ENCODE peak calls at places on chromosomes 1 and 21, in seven cellular contexts. S is mucosa of descending colon, L is Panc1, H is pancreas, C is right cardiac atrium, R is right lobe of liver, B is heart right ventricle. M is an unnamed sample.
A peak's percentile ranks its signal among the peaks of the same experiment; 100 is the strongest.

GRCh38 chr1:204084247-204084772 is 11.4 kb downstream of the SOX13 start:
- ATAC-seq in R (peak; percentile 93), H (peak; percentile 91), S (peak; percentile 78), B (peak; percentile 33), L (peak; percentile 68), C (no peak), M (no peak)

GRCh38 chr1:87265786-87266185 is 62.9 kb upstream of the LMO4 start:
- ATAC-seq in R (no peak), L (no peak), C (no peak), S (no peak), H (no peak), B (no peak), M (no peak)

GRCh38 chr21:45226540-45227326 is 61.0 kb downstream of the POFUT2 start:
- ATAC-seq in S (no peak), H (no peak), R (no peak), L (no peak), B (no peak), C (no peak), M (no peak)

GRCh38 chr1:64240209-64240608 is 36.8 kb downstream of the UBE2U start:
- ATAC-seq in C (no peak), L (no peak), R (no peak), S (no peak), H (no peak), B (no peak), M (no peak)

GRCh38 chr1:87044840-87045239 is 130.4 kb downstream of the HS2ST1 start:
- ATAC-seq in H (no peak), S (no peak), C (no peak), L (no peak), B (no peak), R (no peak), M (no peak)

GRCh38 chr1:208775841-208776240 is 531.7 kb upstream of the PLXNA2 start:
- ATAC-seq in C (no peak), L (no peak), R (no peak), H (no peak), B (no peak), S (no peak), M (no peak)

GRCh38 chr1:226732856-226733291 is 6.2 kb downstream of the ITPKB start:
- ATAC-seq in L (no peak), S (no peak), R (no peak), B (no peak), H (no peak), C (no peak), M (no peak)

GRCh38 chr1:33822396-33822795 is 41.5 kb upstream of the HMGB4 start:
- ATAC-seq in B (no peak), H (no peak), L (no peak), S (no peak), C (no peak), R (no peak), M (no peak)

GRCh38 chr1:34060901-34061415 is 104.1 kb downstream of the CSMD2 start:
- ATAC-seq in C (peak; percentile 49), B (peak; percentile 44), H (no peak), R (no peak), S (no peak), L (no peak), M (peak; percentile 60)

GRCh38 chr1:184443624-184444023 is 56.8 kb downstream of the C1orf21 start:
- ATAC-seq in B (peak; percentile 33), H (no peak), C (peak; percentile 50), R (no peak), L (no peak), S (no peak), M (no peak)

GRCh38 chr1:210792703-210793102 is 341.2 kb downstream of the KCNH1 start:
- ATAC-seq in H (no peak), L (no peak), S (no peak), C (no peak), B (no peak), R (peak; percentile 28), M (no peak)

GRCh38 chr1:47440052-47440848 is 2.4 kb downstream of the FOXD2 start:
- ATAC-seq in B (no peak), H (no peak), C (no peak), R (no peak), L (no peak), S (no peak), M (no peak)

GRCh38 chr21:44865561-44866280 is 7.8 kb downstream of the PTTG1IP start:
- ATAC-seq in R (no peak), S (peak; percentile 57), B (no peak), C (peak; percentile 5), H (no peak), L (peak; percentile 20), M (no peak)

DNA sequence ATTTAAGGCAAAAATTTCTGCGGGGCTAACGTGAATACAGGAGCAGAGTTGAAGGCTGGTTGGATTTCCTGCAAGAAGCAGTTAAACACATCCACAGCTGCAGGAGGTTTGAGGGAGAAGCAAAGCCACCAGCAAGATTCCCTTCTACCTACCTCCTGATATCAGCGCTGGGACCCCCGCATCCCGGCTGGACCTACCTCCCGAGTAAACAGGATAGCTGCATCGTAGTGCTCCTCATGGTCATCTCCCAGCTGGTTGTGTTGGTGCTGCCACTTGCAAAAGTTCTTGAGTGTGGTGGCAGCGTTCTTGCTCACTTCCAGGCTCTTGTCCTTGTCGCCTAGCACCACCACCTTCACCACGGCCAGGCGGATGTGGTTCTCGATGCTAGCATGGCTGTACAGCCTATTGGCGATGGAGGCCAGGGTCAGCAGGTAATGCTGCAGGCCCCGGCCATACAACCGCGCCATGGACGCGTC is 1.8 kb downstream of the ADAMTS5 start:
- ATAC-seq in B (no peak), H (no peak), R (no peak), L (no peak), C (no peak), S (no peak), M (no peak)
- H3K4me3 ChIP-seq in B (peak overlapping the region; percentile 64), H (peak overlapping the region; percentile 56), R (peak overlapping the region; percentile 30), L (peak overlapping the region; percentile 39), C (peak overlapping the region; percentile 52), S (no peak overlapping the region), M (peak overlapping the region; percentile 83)

GRCh38 chr1:164578474-164579200 is 19.7 kb downstream of the PBX1 start:
- ATAC-seq in H (no peak), S (no peak), L (no peak), C (no peak), B (no peak), R (no peak), M (no peak)

GRCh38 chr1:164575356-164575755 is 16.4 kb downstream of the PBX1 start:
- ATAC-seq in S (no peak), C (no peak), H (no peak), L (no peak), R (no peak), B (no peak), M (no peak)

GRCh38 chr1:164579346-164579745 is 20.4 kb downstream of the PBX1 start:
- ATAC-seq in C (no peak), S (no peak), B (no peak), R (no peak), H (no peak), L (no peak), M (no peak)

GRCh38 chr1:164577291-164577690 is 18.3 kb downstream of the PBX1 start:
- ATAC-seq in R (no peak), C (no peak), B (peak; percentile 19), H (no peak), S (no peak), L (no peak), M (no peak)

GRCh38 chr1:164576311-164577271 is 17.6 kb downstream of the PBX1 start:
- ATAC-seq in R (peak; percentile 22), S (no peak), B (peak; percentile 82), H (no peak), C (peak; percentile 85), L (no peak), M (peak; percentile 56)
- H3K4me3 ChIP-seq in R (no peak overlapping the region), S (no peak overlapping the region), B (peak overlapping the region; percentile 27), H (no peak overlapping the region), C (peak overlapping the region; percentile 0), L (no peak overlapping the region), M (peak overlapping the region; percentile 48)

GRCh38 chr1:175294179-175294756 is 101.7 kb upstream of the KIAA0040 start:
- ATAC-seq in H (no peak), B (no peak), R (no peak), S (no peak), L (no peak), C (no peak), M (no peak)

GRCh38 chr1:175297291-175297690 is 104.7 kb upstream of the KIAA0040 start:
- ATAC-seq in L (no peak), H (no peak), R (no peak), B (no peak), C (no peak), S (no peak), M (no peak)
- H3K4me3 ChIP-seq in L (no peak overlapping the region), H (no peak overlapping the region), R (no peak overlapping the region), B (no peak overlapping the region), C (no peak overlapping the region), S (no peak overlapping the region), M (no peak overlapping the region)

DNA sequence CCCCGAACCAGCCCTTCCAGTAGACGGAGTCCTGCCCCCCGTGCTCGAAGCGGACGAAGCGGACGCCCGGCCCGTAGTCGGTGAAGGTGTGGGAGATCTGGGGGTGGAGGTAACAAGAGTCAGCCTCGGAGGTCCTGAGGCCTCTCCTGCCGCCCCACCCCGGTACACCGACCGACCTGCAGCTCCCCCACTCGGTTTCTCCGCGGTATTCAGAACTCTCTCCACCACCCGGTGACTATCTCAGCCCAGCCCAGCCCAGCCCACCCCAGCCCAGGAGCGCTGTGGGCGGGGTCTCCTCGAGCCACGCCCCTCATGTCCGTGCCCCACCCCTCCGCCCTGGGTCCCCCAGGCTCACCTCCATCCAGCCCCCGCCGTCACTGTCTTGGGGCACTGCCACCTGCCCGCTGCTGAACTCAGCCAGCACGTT is 5.5 kb downstream of the FBXO2 start:
- ATAC-seq in C (peak; percentile 44), H (peak; percentile 35), B (peak; percentile 43), S (peak; percentile 71), R (peak; percentile 70), L (no peak), M (peak; percentile 29)
- H3K4me3 ChIP-seq in C (no peak overlapping the region), H (peak overlapping the region; percentile 37), B (no peak overlapping the region), S (no peak overlapping the region), R (no peak overlapping the region), L (no peak overlapping the region), M (no peak overlapping the region)

DNA sequence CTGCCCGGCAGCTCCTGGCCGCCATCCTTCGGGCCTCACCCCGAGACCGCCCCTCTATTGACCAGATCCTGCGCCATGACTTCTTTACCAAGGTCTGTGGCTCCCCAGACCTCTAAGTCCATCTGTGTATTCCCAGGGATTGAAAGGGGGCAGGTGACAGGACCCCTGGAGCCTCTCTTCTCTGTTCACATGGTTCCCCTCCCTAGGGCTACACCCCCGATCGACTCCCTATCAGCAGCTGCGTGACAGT is 2.8 kb downstream of the PLK3 start:
- ATAC-seq in H (no peak), R (no peak), C (no peak), L (no peak), S (no peak), B (no peak), M (no peak)
- H3K4me3 ChIP-seq in H (no peak overlapping the region), R (no peak overlapping the region), C (no peak overlapping the region), L (no peak overlapping the region), S (no peak overlapping the region), B (no peak overlapping the region), M (no peak overlapping the region)

GRCh38 chr1:237281481-237281880 is 239.5 kb downstream of the RYR2 start:
- ATAC-seq in S (no peak), C (peak; percentile 40), R (no peak), L (no peak), B (peak; percentile 11), H (no peak), M (no peak)
- H3K4me3 ChIP-seq in S (no peak overlapping the region), C (no peak overlapping the region), R (no peak overlapping the region), L (no peak overlapping the region), B (no peak overlapping the region), H (no peak overlapping the region), M (no peak overlapping the region)

GRCh38 chr1:160797861-160798273 is 1.9 kb downstream of the LY9 start:
- ATAC-seq in C (no peak), H (no peak), R (no peak), B (no peak), S (peak; percentile 57), L (no peak), M (no peak)
- H3K4me3 ChIP-seq in C (no peak overlapping the region), H (no peak overlapping the region), R (no peak overlapping the region), B (no peak overlapping the region), S (no peak overlapping the region), L (no peak overlapping the region), M (no peak overlapping the region)